ENCODE peak calls at places on chromosomes 11 and 22, in eight cellular contexts. One of them, this sample, is unnamed.

GRCh38 chr22:40606306-40606705 is 30.2 kb downstream of the MRTFA start:
- DNase-seq in body of pancreas: no peak
- DNase-seq in uterus: no peak
- DNase-seq in PC-9: no peak
- DNase-seq in fibroblast of lung: no peak
- DNase-seq in colonic mucosa: no peak
- DNase-seq in Panc1: no peak
- DNase-seq in HCT116: no peak
- DNase-seq in this sample: peak; percentile 60

GRCh38 chr22:19568337-19569311 is 44.4 kb upstream of the CLDN5 start:
- DNase-seq in Panc1: no peak
- DNase-seq in PC-9: no peak
- DNase-seq in HCT116: no peak
- DNase-seq in fibroblast of lung: peak; percentile 54
- DNase-seq in colonic mucosa: no peak
- DNase-seq in uterus: no peak
- DNase-seq in body of pancreas: no peak
- DNase-seq in this sample: no peak

GRCh38 chr11:17171916-17172315 is 35.9 kb downstream of the PIK3C2A start:
- DNase-seq in colonic mucosa: no peak
- DNase-seq in uterus: no peak
- DNase-seq in fibroblast of lung: no peak
- DNase-seq in Panc1: no peak
- DNase-seq in body of pancreas: no peak
- DNase-seq in PC-9: no peak
- DNase-seq in HCT116: no peak
- DNase-seq in this sample: no peak

GRCh38 chr11:66976925-66977324 is 1.8 kb downstream of the C11orf86 start:
- DNase-seq in colonic mucosa: no peak
- DNase-seq in body of pancreas: no peak
- DNase-seq in Panc1: no peak
- DNase-seq in uterus: no peak
- DNase-seq in HCT116: no peak
- DNase-seq in PC-9: no peak
- DNase-seq in fibroblast of lung: no peak
- DNase-seq in this sample: no peak

GRCh38 chr11:64356498-64357411 is 2.2 kb upstream of the RPS6KA4 start:
- DNase-seq in colonic mucosa: no peak
- DNase-seq in Panc1: peak; percentile 62
- DNase-seq in HCT116: peak; percentile 80
- DNase-seq in body of pancreas: peak; percentile 60
- DNase-seq in PC-9: peak; percentile 67
- DNase-seq in fibroblast of lung: peak; percentile 28
- DNase-seq in uterus: no peak
- DNase-seq in this sample: no peak

GRCh38 chr11:76329983-76330382 is 50.9 kb downstream of the THAP12 start:
- DNase-seq in colonic mucosa: no peak
- DNase-seq in uterus: no peak
- DNase-seq in body of pancreas: no peak
- DNase-seq in HCT116: no peak
- DNase-seq in fibroblast of lung: no peak
- DNase-seq in PC-9: no peak
- DNase-seq in Panc1: no peak
- DNase-seq in this sample: no peak

GRCh38 chr11:42239102-42239501 is 779.6 kb upstream of the LRRC4C start:
- DNase-seq in HCT116: no peak
- DNase-seq in Panc1: no peak
- DNase-seq in PC-9: no peak
- DNase-seq in colonic mucosa: no peak
- DNase-seq in uterus: no peak
- DNase-seq in body of pancreas: no peak
- DNase-seq in fibroblast of lung: no peak
- DNase-seq in this sample: peak; percentile 3

GRCh38 chr11:10990637-10991036 is 132.8 kb upstream of the ZBED5 start:
- DNase-seq in colonic mucosa: no peak
- DNase-seq in Panc1: no peak
- DNase-seq in uterus: no peak
- DNase-seq in body of pancreas: no peak
- DNase-seq in fibroblast of lung: no peak
- DNase-seq in HCT116: no peak
- DNase-seq in PC-9: no peak
- DNase-seq in this sample: no peak

GRCh38 chr11:86063536-86063935 is 5.3 kb downstream of the PICALM start:
- DNase-seq in uterus: no peak
- DNase-seq in HCT116: no peak
- DNase-seq in PC-9: no peak
- DNase-seq in Panc1: no peak
- DNase-seq in colonic mucosa: no peak
- DNase-seq in body of pancreas: no peak
- DNase-seq in fibroblast of lung: no peak
- DNase-seq in this sample: no peak

GRCh38 chr11:3043315-3043871 is 13.8 kb downstream of the CARS1 start:
- DNase-seq in uterus: peak; percentile 42
- DNase-seq in PC-9: no peak
- DNase-seq in HCT116: no peak
- DNase-seq in Panc1: no peak
- DNase-seq in body of pancreas: peak; percentile 65
- DNase-seq in fibroblast of lung: peak; percentile 33
- DNase-seq in colonic mucosa: no peak
- DNase-seq in this sample: no peak

GRCh38 chr11:69203901-69204245 is 48.1 kb downstream of the SMIM38 start:
- DNase-seq in HCT116: no peak
- DNase-seq in Panc1: no peak
- DNase-seq in uterus: no peak
- DNase-seq in body of pancreas: no peak
- DNase-seq in PC-9: no peak
- DNase-seq in colonic mucosa: no peak
- DNase-seq in fibroblast of lung: no peak
- DNase-seq in this sample: no peak

GRCh38 chr22:44728761-44729261 is 23.6 kb upstream of the ARHGAP8 start:
- DNase-seq in body of pancreas: no peak
- DNase-seq in fibroblast of lung: no peak
- DNase-seq in Panc1: no peak
- DNase-seq in colonic mucosa: no peak
- DNase-seq in uterus: peak; percentile 48
- DNase-seq in PC-9: no peak
- DNase-seq in HCT116: no peak
- DNase-seq in this sample: no peak

GRCh38 chr11:65434667-65435179 is 12.1 kb downstream of the NEAT1 start:
- DNase-seq in Panc1: no peak
- DNase-seq in body of pancreas: no peak
- DNase-seq in fibroblast of lung: peak; percentile 45
- DNase-seq in PC-9: no peak
- DNase-seq in HCT116: no peak
- DNase-seq in uterus: no peak
- DNase-seq in colonic mucosa: no peak
- DNase-seq in this sample: no peak

GRCh38 chr11:75476716-75477613 is 44.0 kb upstream of the KLHL35 start:
- DNase-seq in colonic mucosa: no peak
- DNase-seq in PC-9: no peak
- DNase-seq in body of pancreas: peak; percentile 89
- DNase-seq in uterus: no peak
- DNase-seq in Panc1: no peak
- DNase-seq in HCT116: no peak
- DNase-seq in fibroblast of lung: no peak
- DNase-seq in this sample: peak; percentile 10

GRCh38 chr22:20578707-20579106 is 71.3 kb downstream of the MED15 start:
- DNase-seq in PC-9: no peak
- DNase-seq in fibroblast of lung: no peak
- DNase-seq in HCT116: no peak
- DNase-seq in uterus: no peak
- DNase-seq in Panc1: no peak
- DNase-seq in colonic mucosa: no peak
- DNase-seq in body of pancreas: no peak
- DNase-seq in this sample: no peak

GRCh38 chr11:79110796-79111195 is 330.0 kb downstream of the TENM4 start:
- DNase-seq in Panc1: no peak
- DNase-seq in PC-9: no peak
- DNase-seq in HCT116: no peak
- DNase-seq in uterus: no peak
- DNase-seq in colonic mucosa: no peak
- DNase-seq in body of pancreas: no peak
- DNase-seq in fibroblast of lung: no peak
- DNase-seq in this sample: no peak

GRCh38 chr22:29306830-29307657 is 594 bp downstream of the GAS2L1 start:
- DNase-seq in colonic mucosa: peak; percentile 86
- DNase-seq in HCT116: no peak
- DNase-seq in uterus: peak; percentile 78
- DNase-seq in PC-9: peak; percentile 76
- DNase-seq in body of pancreas: peak; percentile 81
- DNase-seq in Panc1: no peak
- DNase-seq in fibroblast of lung: peak; percentile 70
- DNase-seq in this sample: peak; percentile 80

GRCh38 chr22:20494978-20495860 is at the start of gene KLHL22:
- DNase-seq in colonic mucosa: peak; percentile 43
- DNase-seq in fibroblast of lung: peak; percentile 33
- DNase-seq in body of pancreas: peak; percentile 25
- DNase-seq in uterus: peak; percentile 34
- DNase-seq in HCT116: no peak
- DNase-seq in PC-9: peak; percentile 13
- DNase-seq in Panc1: no peak
- DNase-seq in this sample: peak; percentile 39

GRCh38 chr11:104165014-104165413 is 1.1 kb upstream of the PDGFD start:
- DNase-seq in body of pancreas: no peak
- DNase-seq in uterus: no peak
- DNase-seq in Panc1: no peak
- DNase-seq in HCT116: no peak
- DNase-seq in colonic mucosa: no peak
- DNase-seq in PC-9: no peak
- DNase-seq in fibroblast of lung: no peak
- DNase-seq in this sample: no peak

GRCh38 chr11:18309691-18310090 is 12.2 kb downstream of the HPS5 start:
- DNase-seq in uterus: no peak
- DNase-seq in colonic mucosa: no peak
- DNase-seq in HCT116: no peak
- DNase-seq in fibroblast of lung: no peak
- DNase-seq in Panc1: no peak
- DNase-seq in body of pancreas: no peak
- DNase-seq in PC-9: no peak
- DNase-seq in this sample: no peak

GRCh38 chr22:50622723-50623327 is 5.1 kb downstream of the ARSA start:
- DNase-seq in body of pancreas: peak; percentile 96
- DNase-seq in colonic mucosa: peak; percentile 91
- DNase-seq in HCT116: peak; percentile 67
- DNase-seq in fibroblast of lung: no peak
- DNase-seq in Panc1: no peak
- DNase-seq in uterus: no peak
- DNase-seq in PC-9: no peak
- DNase-seq in this sample: peak; percentile 100
- H3K27ac ChIP-seq in body of pancreas: peak overlapping the region; percentile 94
- H3K27ac ChIP-seq in colonic mucosa: peak overlapping the region; percentile 85
- H3K27ac ChIP-seq in HCT116: peak overlapping the region; percentile 3
- H3K27ac ChIP-seq in fibroblast of lung: no peak overlapping the region
- H3K27ac ChIP-seq in Panc1: no peak overlapping the region
- H3K27ac ChIP-seq in uterus: no peak overlapping the region
- H3K27ac ChIP-seq in PC-9: no peak overlapping the region
- H3K27ac ChIP-seq in this sample: peak overlapping the region; percentile 98

GRCh38 chr11:119372260-119373058 is 9.0 kb downstream of the USP2 start:
- DNase-seq in uterus: no peak
- DNase-seq in fibroblast of lung: no peak
- DNase-seq in colonic mucosa: no peak
- DNase-seq in HCT116: no peak
- DNase-seq in PC-9: no peak
- DNase-seq in Panc1: no peak
- DNase-seq in body of pancreas: no peak
- DNase-seq in this sample: no peak
- H3K27ac ChIP-seq in uterus: peak overlapping the region; percentile 5
- H3K27ac ChIP-seq in fibroblast of lung: no peak overlapping the region
- H3K27ac ChIP-seq in colonic mucosa: no peak overlapping the region
- H3K27ac ChIP-seq in HCT116: no peak overlapping the region
- H3K27ac ChIP-seq in PC-9: no peak overlapping the region
- H3K27ac ChIP-seq in Panc1: no peak overlapping the region
- H3K27ac ChIP-seq in body of pancreas: no peak overlapping the region
- H3K27ac ChIP-seq in this sample: no peak overlapping the region

GRCh38 chr11:59894616-59895015 is 16.0 kb downstream of the OOSP3 start:
- DNase-seq in body of pancreas: no peak
- DNase-seq in fibroblast of lung: no peak
- DNase-seq in PC-9: no peak
- DNase-seq in uterus: no peak
- DNase-seq in HCT116: no peak
- DNase-seq in colonic mucosa: no peak
- DNase-seq in Panc1: no peak
- DNase-seq in this sample: no peak

DNA sequence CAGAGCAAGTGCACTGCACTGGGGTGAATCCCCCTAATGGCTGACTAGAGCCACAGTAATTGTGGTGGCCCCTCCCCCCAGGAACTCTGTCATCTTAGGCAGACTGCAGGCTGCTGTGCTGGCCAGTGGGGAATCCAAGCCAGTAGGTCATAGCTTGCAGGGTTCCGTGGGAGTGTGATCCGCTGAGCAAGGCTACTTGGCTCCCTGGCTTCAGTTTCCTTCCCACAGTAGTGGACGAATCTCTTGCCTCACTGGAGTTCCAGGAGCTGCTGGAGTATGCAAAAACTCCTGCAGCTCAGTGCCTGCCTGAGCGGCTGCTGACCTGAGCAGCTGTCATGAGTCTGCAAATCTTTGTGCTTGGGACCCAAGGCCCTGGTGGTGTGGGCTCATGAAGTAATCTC is 13.2 kb downstream of the OOSP3 start:
- DNase-seq in colonic mucosa: no peak
- DNase-seq in uterus: no peak
- DNase-seq in fibroblast of lung: no peak
- DNase-seq in PC-9: no peak
- DNase-seq in body of pancreas: no peak
- DNase-seq in Panc1: no peak
- DNase-seq in HCT116: no peak
- DNase-seq in this sample: no peak
- H3K27ac ChIP-seq in colonic mucosa: no peak overlapping the region
- H3K27ac ChIP-seq in uterus: no peak overlapping the region
- H3K27ac ChIP-seq in fibroblast of lung: no peak overlapping the region
- H3K27ac ChIP-seq in PC-9: no peak overlapping the region
- H3K27ac ChIP-seq in body of pancreas: no peak overlapping the region
- H3K27ac ChIP-seq in Panc1: no peak overlapping the region
- H3K27ac ChIP-seq in HCT116: no peak overlapping the region
- H3K27ac ChIP-seq in this sample: no peak overlapping the region

DNA sequence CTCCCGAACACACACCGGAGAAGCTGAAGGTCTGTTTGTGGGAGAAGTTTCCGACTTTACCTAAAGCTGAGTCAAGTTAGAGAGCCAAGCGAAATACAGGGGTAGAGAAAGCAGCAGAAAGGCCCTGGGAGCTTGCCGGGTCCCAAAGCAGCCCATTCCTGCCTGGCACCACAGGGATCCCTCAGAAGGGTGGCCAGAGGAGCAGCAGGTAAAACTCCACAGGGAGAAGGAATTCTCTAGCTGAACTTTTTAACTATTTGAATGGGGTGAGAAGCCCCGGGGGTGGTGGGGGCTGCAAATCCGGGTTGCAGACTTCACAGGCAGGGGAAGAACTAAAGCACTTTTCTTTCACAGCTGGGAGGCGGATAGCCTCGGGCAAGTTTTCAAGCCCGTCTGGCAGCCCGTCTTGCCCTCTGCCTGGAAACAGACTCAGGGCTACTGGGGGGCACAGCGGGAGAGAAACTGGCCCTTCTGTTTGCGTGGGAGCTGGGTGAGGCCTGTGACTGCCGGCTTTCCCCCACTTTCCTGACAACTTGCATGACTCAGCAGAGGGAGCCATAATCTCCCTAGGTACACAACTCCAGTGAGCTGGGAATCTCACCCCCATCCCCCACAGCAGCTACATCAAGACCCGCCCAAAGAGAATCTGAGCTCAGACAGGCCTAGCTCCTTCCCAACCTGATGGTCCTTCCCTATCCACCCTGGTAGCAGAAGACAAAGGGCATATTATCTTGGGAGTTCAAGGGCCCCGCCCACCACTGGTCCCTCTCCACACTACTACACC is 311.0 kb downstream of the SBF2 start:
- DNase-seq in fibroblast of lung: peak; percentile 25
- DNase-seq in PC-9: peak; percentile 9
- DNase-seq in colonic mucosa: peak; percentile 62
- DNase-seq in uterus: no peak
- DNase-seq in HCT116: peak; percentile 31
- DNase-seq in body of pancreas: no peak
- DNase-seq in Panc1: no peak
- DNase-seq in this sample: peak; percentile 13
- H3K27ac ChIP-seq in fibroblast of lung: no peak overlapping the region
- H3K27ac ChIP-seq in PC-9: no peak overlapping the region
- H3K27ac ChIP-seq in colonic mucosa: no peak overlapping the region
- H3K27ac ChIP-seq in uterus: no peak overlapping the region
- H3K27ac ChIP-seq in HCT116: peak overlapping the region; percentile 42
- H3K27ac ChIP-seq in body of pancreas: no peak overlapping the region
- H3K27ac ChIP-seq in Panc1: peak overlapping the region; percentile 85
- H3K27ac ChIP-seq in this sample: no peak overlapping the region